ENCODE peak calls at places on chromosomes 6 and 20, in seven cellular contexts. W is lung, D is mucosa of descending colon, I is stomach, X is fibroblast of lung, L is colonic mucosa, C is brain microvascular endothelial cell. Y is an unnamed sample.

GRCh38 chr6:82283771-82284420 is 36.4 kb upstream of the IBTK start:
- DNase-seq in I (no peak), D (no peak), X (no peak), W (no peak), L (no peak), C (no peak), Y (no peak)

GRCh38 chr6:72623808-72624207 is 1.9 kb downstream of the KCNQ5 start:
- DNase-seq in I (no peak), W (no peak), D (no peak), L (no peak), C (no peak), X (no peak), Y (no peak)

GRCh38 chr6:63899550-63899949 is 263.9 kb downstream of the PHF3 start:
- DNase-seq in X (peak; percentile 48), D (no peak), L (no peak), W (no peak), I (no peak), C (no peak), Y (no peak)

GRCh38 chr6:141463237-141463977 is 669.3 kb upstream of the GJE1 start:
- DNase-seq in C (peak; percentile 58), D (no peak), X (peak; percentile 58), W (no peak), I (no peak), L (no peak), Y (no peak)

GRCh38 chr6:53065266-53066058 is at the start of gene FBXO9:
- DNase-seq in L (peak; percentile 78), I (peak; percentile 51), D (peak; percentile 74), C (no peak), X (peak; percentile 33), W (peak; percentile 68), Y (no peak)

GRCh38 chr20:2280083-2280482 is 15.7 kb upstream of the TGM3 start:
- DNase-seq in L (no peak), D (no peak), C (no peak), W (no peak), I (no peak), X (no peak), Y (no peak)

GRCh38 chr6:157644043-157644810 is 178.8 kb upstream of the SNX9 start:
- DNase-seq in L (no peak), I (no peak), W (no peak), D (no peak), X (peak; percentile 37), C (no peak), Y (no peak)

GRCh38 chr20:25224941-25225340 is 22.9 kb upstream of the PYGB start:
- DNase-seq in D (no peak), L (no peak), I (no peak), C (no peak), W (no peak), X (no peak), Y (no peak)

GRCh38 chr20:38418509-38419204 is 16.5 kb downstream of the SNHG17 start:
- DNase-seq in C (no peak), L (no peak), I (peak; percentile 35), W (no peak), X (peak; percentile 65), D (peak; percentile 23), Y (no peak)

GRCh38 chr6:27809067-27809938 is 102.9 kb downstream of the OR2B2 start:
- DNase-seq in X (no peak), L (no peak), I (no peak), C (no peak), D (no peak), W (no peak), Y (no peak)

GRCh38 chr6:27811383-27811782 is 100.8 kb downstream of the OR2B2 start:
- DNase-seq in C (no peak), X (no peak), W (no peak), L (no peak), D (no peak), I (no peak), Y (no peak)

GRCh38 chr6:27812078-27812804 is 100.0 kb downstream of the OR2B2 start:
- DNase-seq in L (no peak), D (no peak), X (no peak), W (no peak), C (no peak), I (no peak), Y (no peak)

GRCh38 chr6:27810768-27811298 is 101.4 kb downstream of the OR2B2 start:
- DNase-seq in C (no peak), D (peak; percentile 38), L (no peak), W (no peak), I (no peak), X (no peak), Y (no peak)

GRCh38 chr6:27809939-27810767 is 102.0 kb downstream of the OR2B2 start:
- DNase-seq in C (peak; percentile 91), X (peak; percentile 99), I (peak; percentile 83), D (peak; percentile 91), L (peak; percentile 92), W (peak; percentile 65), Y (peak; percentile 93)
- TF ChIP-seq CTCF in C (peak; percentile 36), X (peak; percentile 16), I (no peak), D (no peak), L (no peak), W (no peak), Y (no peak)

GRCh38 chr6:159221486-159222170 is 52.4 kb downstream of the FNDC1 start:
- DNase-seq in I (no peak), W (no peak), C (no peak), X (no peak), D (no peak), L (no peak), Y (no peak)
- H3K4me3 ChIP-seq in I (no peak overlapping the region), W (no peak overlapping the region), C (no peak overlapping the region), X (no peak overlapping the region), D (no peak overlapping the region), L (no peak overlapping the region), Y (no peak overlapping the region)

GRCh38 chr6:26646074-26646473 is 13.5 kb downstream of the ZNF322 start:
- DNase-seq in I (no peak), W (no peak), X (no peak), L (no peak), D (no peak), C (no peak), Y (no peak)

GRCh38 chr6:26640806-26641205 is 18.7 kb downstream of the ZNF322 start:
- DNase-seq in I (no peak), D (no peak), X (no peak), W (no peak), C (no peak), L (no peak), Y (no peak)
- H3K36me3 ChIP-seq in I (peaks cover 73% of the 10 kb centered on the region), D (peaks cover 5% of the 10 kb centered on the region), X (peaks cover 5% of the 10 kb centered on the region), W (peaks cover 15% of the 10 kb centered on the region), C (peaks cover 42% of the 10 kb centered on the region), L (peaks cover 25% of the 10 kb centered on the region), Y (peaks cover 1% of the 10 kb centered on the region)

DNA sequence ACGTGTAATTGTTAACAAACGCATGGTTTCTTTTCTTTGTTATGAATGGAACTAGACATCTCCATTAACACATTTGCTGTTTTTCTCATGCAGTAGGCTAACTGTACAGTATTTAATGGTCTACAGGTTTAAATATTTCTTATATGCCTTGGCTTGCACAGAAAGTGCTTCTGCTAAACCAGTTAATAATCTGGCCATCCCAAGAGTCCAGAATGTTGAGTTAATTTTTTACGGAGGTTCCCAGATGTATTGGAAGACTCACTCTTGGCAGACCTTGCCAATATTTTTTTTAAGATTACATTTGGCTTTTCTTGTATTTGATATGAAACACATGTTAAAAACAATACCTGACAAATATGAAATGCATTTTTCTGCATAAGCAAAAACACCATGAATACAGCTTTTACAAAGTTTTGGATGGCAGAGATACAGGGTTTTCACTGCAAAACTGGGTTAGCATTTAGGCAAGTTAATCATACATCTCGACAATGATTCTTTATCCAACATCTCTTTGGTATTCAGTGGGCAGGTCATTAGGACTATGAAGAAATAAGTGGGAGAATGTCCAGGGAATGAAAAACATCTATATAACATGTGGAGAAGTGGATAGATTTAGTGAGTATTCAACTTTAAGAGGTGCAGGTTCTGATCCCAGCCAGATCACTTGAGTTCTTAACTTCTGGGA is 94.0 kb downstream of the SGK1 start:
- DNase-seq in L (no peak), X (peak; percentile 19), I (no peak), D (no peak), C (no peak), W (no peak), Y (peak; percentile 21)
- TF ChIP-seq CTCF in L (no peak), X (no peak), I (no peak), D (no peak), C (no peak), W (no peak), Y (no peak)

GRCh38 chr20:22343612-22344011 is 240.8 kb downstream of the FOXA2 start:
- DNase-seq in I (no peak), D (no peak), W (no peak), X (no peak), L (no peak), C (no peak), Y (no peak)

GRCh38 chr20:22342410-22342809 is 242.0 kb downstream of the FOXA2 start:
- DNase-seq in C (no peak), D (no peak), L (no peak), X (no peak), W (no peak), I (no peak), Y (no peak)

GRCh38 chr20:22348010-22348409 is 236.4 kb downstream of the FOXA2 start:
- DNase-seq in X (no peak), I (no peak), W (no peak), L (no peak), D (no peak), C (no peak), Y (no peak)

GRCh38 chr20:22350624-22351023 is 233.7 kb downstream of the FOXA2 start:
- DNase-seq in X (no peak), W (no peak), I (no peak), D (no peak), C (no peak), L (no peak), Y (no peak)

GRCh38 chr20:22346716-22347115 is 237.7 kb downstream of the FOXA2 start:
- DNase-seq in D (no peak), C (no peak), I (no peak), X (no peak), L (no peak), W (no peak), Y (no peak)
- H3K4me3 ChIP-seq in D (no peak overlapping the region), C (no peak overlapping the region), I (no peak overlapping the region), X (no peak overlapping the region), L (no peak overlapping the region), W (no peak overlapping the region), Y (no peak overlapping the region)

GRCh38 chr6:31687860-31688693 is 7.2 kb upstream of the LY6G5C start:
- DNase-seq in C (no peak), X (no peak), W (no peak), I (no peak), D (no peak), L (no peak), Y (no peak)
- H3K36me3 ChIP-seq in C (peaks cover 60% of the 10 kb centered on the region), X (peaks cover 30% of the 10 kb centered on the region), W (peaks cover 53% of the 10 kb centered on the region), I (peaks cover 86% of the 10 kb centered on the region), D (peaks cover 13% of the 10 kb centered on the region), L (peaks cover 10% of the 10 kb centered on the region), Y (no peaks in the 10 kb centered on the region)

GRCh38 chr6:24856246-24856599 is 57.5 kb upstream of the ARMH2 start:
- DNase-seq in D (no peak), L (no peak), I (no peak), C (no peak), X (no peak), W (no peak), Y (no peak)
- TF ChIP-seq CTCF in D (no peak), L (no peak), I (no peak), C (no peak), X (no peak), W (no peak), Y (no peak)

Y was measured in kidney epithelial cell.